ENCODE peak calls at places on chromosomes 2 and 18, in six cellular contexts. D, R, B, K, T and N are unnamed samples.

GRCh38 chr2:128808462-128809255 is 490.0 kb upstream of the HS6ST1 start:
- DNase-seq in D (no peak), K (peak), R (peak), T (peak), B (no peak), N (peak)

GRCh38 chr18:23870963-23871362 is 143.6 kb upstream of the TTC39C start:
- DNase-seq in K (no peak), T (no peak), B (no peak), D (no peak), R (no peak), N (no peak)

GRCh38 chr2:218717262-218717661 is 6.6 kb downstream of the TTLL4 start:
- DNase-seq in D (peak), B (no peak), K (peak), R (no peak), T (peak), N (no peak)

GRCh38 chr2:190415794-190416729 is 7.9 kb downstream of the MFSD6 start:
- DNase-seq in R (no peak), T (no peak), D (no peak), K (no peak), B (no peak), N (no peak)

GRCh38 chr2:160932960-160933359 is 227.3 kb upstream of the TANK start:
- DNase-seq in R (no peak), B (no peak), K (peak), D (peak), T (no peak), N (no peak)

GRCh38 chr2:108917078-108917440 is 72.0 kb downstream of the EDAR start:
- DNase-seq in T (peak), K (peak), B (no peak), R (no peak), D (peak), N (no peak)

GRCh38 chr2:38666578-38666926 is 638 bp downstream of the GALM start:
- DNase-seq in T (peak), B (no peak), K (peak), R (no peak), D (peak), N (no peak)

GRCh38 chr2:138922973-138923563 is 142.9 kb upstream of the NXPH2 start:
- DNase-seq in B (peak), D (peak), R (peak), K (no peak), T (peak), N (no peak)

GRCh38 chr2:75464348-75464946 is 96.3 kb downstream of the EVA1A start:
- DNase-seq in B (no peak), R (peak), K (peak), D (peak), T (peak), N (no peak)

GRCh38 chr2:62077239-62077638 is 118.7 kb upstream of the B3GNT2 start:
- DNase-seq in D (no peak), T (no peak), B (no peak), K (no peak), R (no peak), N (no peak)

GRCh38 chr2:54459037-54459441 is 2.9 kb downstream of the SPTBN1 start:
- DNase-seq in T (peak), B (no peak), K (peak), D (no peak), R (no peak), N (no peak)

GRCh38 chr2:86221066-86221684 is 21.9 kb downstream of the MRPL35 start:
- DNase-seq in T (peak), D (peak), R (peak), K (peak), B (peak), N (no peak)

GRCh38 chr2:128261245-128262128 is 57.2 kb downstream of the HS6ST1 start:
- DNase-seq in T (no peak), D (no peak), B (peak), R (no peak), K (no peak), N (no peak)

GRCh38 chr2:240921319-240922233 is 15.4 kb downstream of the CROCC2 start:
- DNase-seq in R (no peak), B (no peak), T (peak), D (no peak), K (peak), N (peak)

GRCh38 chr2:219352448-219353023 is 20.0 kb upstream of the RESP18 start:
- DNase-seq in K (peak), B (peak), T (peak), R (peak), D (peak), N (no peak)

GRCh38 chr2:2173633-2174032 is 157.4 kb downstream of the MYT1L start:
- DNase-seq in R (no peak), T (no peak), D (no peak), K (no peak), B (no peak), N (no peak)

GRCh38 chr2:120845281-120845680 is 109.6 kb downstream of the GLI2 start:
- DNase-seq in T (peak), K (peak), R (no peak), D (no peak), B (no peak), N (no peak)

GRCh38 chr18:1177232-1177631 is 272.6 kb downstream of the ADCYAP1 start:
- DNase-seq in D (no peak), R (no peak), T (no peak), K (no peak), B (no peak), N (no peak)

GRCh38 chr18:23619388-23619873 is 33.1 kb upstream of the NPC1 start:
- DNase-seq in T (peak), D (no peak), R (no peak), B (peak), K (no peak), N (no peak)

GRCh38 chr2:240672701-240673190 is 9.9 kb downstream of the AQP12B start:
- DNase-seq in B (no peak), D (no peak), R (no peak), T (no peak), K (no peak), N (no peak)

GRCh38 chr2:178233428-178233827 is 39.1 kb downstream of the OSBPL6 start:
- DNase-seq in T (peak), B (no peak), K (peak), D (no peak), R (no peak), N (no peak)

GRCh38 chr2:95760839-95761525 is 169.2 kb downstream of the TRIM43 start:
- DNase-seq in B (no peak), R (peak), T (peak), D (peak), K (peak), N (peak)

GRCh38 chr2:48480526-48480925 is 49.4 kb upstream of the STON1 start:
- DNase-seq in D (no peak), B (no peak), R (no peak), T (peak), K (no peak), N (no peak)

GRCh38 chr2:162967826-162968225 is 129.3 kb upstream of the KCNH7 start:
- DNase-seq in B (no peak), D (no peak), K (no peak), R (no peak), T (no peak), N (no peak)

GRCh38 chr2:172833898-172834297 is 98.3 kb downstream of the RAPGEF4 start:
- DNase-seq in D (no peak), B (no peak), R (no peak), K (peak), T (peak), N (no peak)

GRCh38 chr2:73291093-73291460 is 2.3 kb downstream of the EGR4 start:
- DNase-seq in D (peak), T (peak), B (peak), K (peak), R (no peak), N (no peak)

GRCh38 chr2:28137221-28137620 is 246.7 kb downstream of the BABAM2 start:
- DNase-seq in B (no peak), T (peak), K (peak), R (no peak), D (no peak), N (no peak)

GRCh38 chr18:41073372-41073954 is 881.6 kb upstream of the PIK3C3 start:
- DNase-seq in T (peak), K (peak), B (no peak), D (peak), R (no peak), N (no peak)

GRCh38 chr2:203799905-203800304 is 67.7 kb upstream of the CTLA4 start:
- DNase-seq in T (no peak), R (no peak), D (no peak), K (no peak), B (no peak), N (no peak)

GRCh38 chr2:184534986-184535385 is 63.3 kb upstream of the ZNF804A start:
- DNase-seq in T (no peak), B (no peak), R (no peak), K (no peak), D (no peak), N (no peak)

GRCh38 chr2:54555318-54555837 is 99.3 kb downstream of the SPTBN1 start:
- DNase-seq in K (no peak), R (no peak), B (no peak), T (no peak), D (no peak), N (no peak)

GRCh38 chr2:63121055-63121834 is 70.6 kb downstream of the OTX1 start:
- DNase-seq in D (peak), R (no peak), T (no peak), K (no peak), B (no peak), N (no peak)

GRCh38 chr2:156817430-156817829 is 381.3 kb downstream of the GPD2 start:
- DNase-seq in R (no peak), D (no peak), B (no peak), K (no peak), T (no peak), N (no peak)

GRCh38 chr18:471701-472100 is 28.8 kb downstream of the COLEC12 start:
- DNase-seq in R (no peak), T (peak), K (no peak), B (no peak), D (no peak), N (no peak)

GRCh38 chr2:33069894-33070651 is 123.3 kb downstream of the LTBP1 start:
- DNase-seq in D (peak), K (peak), R (peak), T (peak), B (no peak), N (peak)

GRCh38 chr2:45992021-45992745 is 305.0 kb upstream of the EPAS1 start:
- DNase-seq in B (no peak), T (peak), D (no peak), K (peak), R (no peak), N (no peak)

GRCh38 chr2:31213063-31213882 is 4.0 kb downstream of the CAPN14 start:
- DNase-seq in D (peak), K (no peak), B (no peak), T (peak), R (no peak), N (no peak)

GRCh38 chr2:31216734-31217133 is 581 bp downstream of the CAPN14 start:
- DNase-seq in D (no peak), B (no peak), R (no peak), T (no peak), K (no peak), N (no peak)

GRCh38 chr2:31213883-31214637 is 3.3 kb downstream of the CAPN14 start:
- DNase-seq in T (no peak), B (no peak), K (no peak), D (no peak), R (no peak), N (no peak)

GRCh38 chr2:31212659-31213058 is 4.7 kb downstream of the CAPN14 start:
- DNase-seq in K (no peak), D (no peak), B (no peak), R (no peak), T (no peak), N (no peak)

GRCh38 chr2:31214638-31214915 is 2.7 kb downstream of the CAPN14 start:
- DNase-seq in T (no peak), R (no peak), K (no peak), B (no peak), D (no peak), N (no peak)
- H3K4me2 ChIP-seq in T (no peak), R (no peak), K (no peak), B (no peak), D (no peak), N (no peak)

DNA sequence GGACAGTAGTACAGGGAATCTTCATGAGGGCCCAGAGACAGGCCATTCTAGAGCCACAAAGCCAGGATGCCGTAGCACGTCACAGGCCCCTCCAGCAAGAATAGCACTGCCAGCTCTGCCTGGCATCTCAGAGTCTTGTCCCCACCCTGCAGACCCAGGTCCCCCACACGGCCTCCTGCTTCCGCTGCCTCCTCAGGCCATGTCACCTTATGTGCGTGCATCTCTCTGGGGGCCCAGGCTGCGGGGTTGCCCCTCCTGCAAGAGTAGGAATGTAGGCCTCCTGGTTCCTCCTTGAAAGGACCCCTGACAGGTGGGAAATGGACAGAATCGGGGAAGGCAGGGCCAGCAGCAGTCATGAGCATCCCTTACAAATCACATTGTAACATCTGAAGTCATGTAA is 49.8 kb downstream of the ADI1 start:
- DNase-seq in B (no peak), D (no peak), T (no peak), K (no peak), R (no peak), N (no peak)
- H3K9ac ChIP-seq in B (no peak), D (no peak), T (no peak), K (no peak), R (no peak), N (no peak)

GRCh38 chr18:48166336-48166875 is 235.9 kb upstream of the SMAD2 start:
- DNase-seq in T (no peak), K (no peak), D (no peak), R (no peak), B (no peak), N (no peak)
- H3K27ac ChIP-seq in T (no peak), K (no peak), D (no peak), R (no peak), B (no peak), N (no peak)

DNA sequence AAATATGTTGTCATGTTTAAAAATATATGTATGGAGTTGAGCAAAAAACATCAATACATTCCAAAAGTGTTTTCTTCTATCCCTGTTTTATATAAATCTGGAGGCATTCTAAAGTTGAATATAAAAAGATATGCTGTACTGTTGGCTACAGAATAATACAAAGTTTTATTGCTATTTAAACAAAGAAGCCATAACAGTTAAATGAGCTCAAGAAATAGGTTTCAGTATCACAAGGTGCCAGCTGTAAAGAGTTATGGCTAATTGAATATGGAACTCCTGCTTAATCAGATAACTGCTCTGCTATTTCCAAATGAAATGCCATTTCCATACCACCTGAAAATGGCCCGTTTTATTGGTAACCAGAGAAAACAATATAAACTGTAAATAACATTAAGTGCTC is 55.0 kb downstream of the LNPK start:
- DNase-seq in R (no peak), D (no peak), T (no peak), K (no peak), B (no peak), N (no peak)
- H3K4me2 ChIP-seq in R (no peak), D (no peak), T (no peak), K (no peak), B (no peak), N (no peak)

GRCh38 chr2:146143971-146144370 is 1624.1 kb upstream of the ZEB2 start:
- DNase-seq in K (peak), T (peak), D (no peak), B (no peak), R (no peak), N (no peak)
- H3K9ac ChIP-seq in K (no peak), T (no peak), D (no peak), B (no peak), R (no peak), N (no peak)

GRCh38 chr2:133459590-133459989 is 108.7 kb downstream of the NCKAP5 start:
- DNase-seq in T (peak), R (no peak), D (no peak), B (no peak), K (no peak), N (no peak)

GRCh38 chr2:133456971-133457370 is 111.3 kb downstream of the NCKAP5 start:
- DNase-seq in K (no peak), D (no peak), R (no peak), T (no peak), B (no peak), N (no peak)

GRCh38 chr2:133456156-133456555 is 112.1 kb downstream of the NCKAP5 start:
- DNase-seq in T (no peak), R (no peak), K (no peak), D (no peak), B (no peak), N (no peak)

GRCh38 chr2:133457862-133458261 is 110.4 kb downstream of the NCKAP5 start:
- DNase-seq in D (no peak), R (no peak), T (no peak), K (no peak), B (no peak), N (no peak)

GRCh38 chr2:133458280-133458679 is 110.0 kb downstream of the NCKAP5 start:
- DNase-seq in R (no peak), T (peak), D (no peak), B (no peak), K (peak), N (no peak)
- H3K27ac ChIP-seq in R (no peak), T (no peak), D (no peak), B (no peak), K (no peak), N (peak)

GRCh38 chr2:157822533-157822932 is 53.6 kb downstream of the ACVR1 start:
- DNase-seq in T (no peak), R (no peak), K (no peak), D (no peak), B (no peak), N (no peak)

GRCh38 chr2:157822993-157823392 is 53.1 kb downstream of the ACVR1 start:
- DNase-seq in B (no peak), D (no peak), R (no peak), T (peak), K (peak), N (no peak)

GRCh38 chr2:157818227-157818626 is 57.9 kb downstream of the ACVR1 start:
- DNase-seq in K (no peak), D (no peak), R (no peak), B (no peak), T (no peak), N (no peak)

GRCh38 chr2:157821519-157822131 is 54.5 kb downstream of the ACVR1 start:
- DNase-seq in R (no peak), K (no peak), T (no peak), D (no peak), B (no peak), N (no peak)

GRCh38 chr2:157820202-157820601 is 55.9 kb downstream of the ACVR1 start:
- DNase-seq in D (no peak), B (no peak), K (no peak), R (no peak), T (peak), N (no peak)
- H3K4me2 ChIP-seq in D (no peak), B (no peak), K (no peak), R (no peak), T (peak), N (no peak)